ENCODE peak calls at places on chromosomes 4 and X, in five cellular contexts. M is A549, T is prostate gland, A is adrenal gland, H is left ventricle myocardium inferior. Q is an unnamed sample.

GRCh38 chr4:14294611-14295010 is 667.1 kb upstream of the BOD1L1 start:
- DNase-seq in A (no peak), M (no peak), H (no peak), T (no peak), Q (no peak)

GRCh38 chrX:55030490-55031285 is at the start of gene ALAS2:
- DNase-seq in H (no peak), M (no peak), T (no peak), A (no peak), Q (no peak)

GRCh38 chrX:153902388-153902787 is 2.1 kb upstream of the AVPR2 start:
- DNase-seq in A (no peak), T (no peak), M (no peak), H (no peak), Q (no peak)

GRCh38 chrX:81195712-81196111 is 6.0 kb downstream of the HMGN5 start:
- DNase-seq in T (peak; percentile 6), H (peak; percentile 9), M (peak; percentile 13), A (peak; percentile 57), Q (no peak)

GRCh38 chr4:169338246-169338645 is 67.5 kb upstream of the SH3RF1 start:
- DNase-seq in A (no peak), H (no peak), T (no peak), M (no peak), Q (no peak)

GRCh38 chrX:137427061-137427778 is 138.7 kb upstream of the ZIC3 start:
- DNase-seq in M (no peak), H (no peak), A (no peak), T (no peak), Q (no peak)

GRCh38 chrX:17032351-17032750 is 85.9 kb downstream of the REPS2 start:
- DNase-seq in M (peak; percentile 7), T (peak; percentile 17), A (peak; percentile 56), H (no peak), Q (no peak)

GRCh38 chr4:143296397-143297067 is 40.1 kb upstream of the GAB1 start:
- DNase-seq in T (no peak), H (no peak), A (no peak), M (no peak), Q (no peak)

GRCh38 chr4:171812377-171813194 is 618 bp upstream of the GALNTL6 start:
- DNase-seq in M (no peak), T (no peak), H (no peak), A (no peak), Q (peak; percentile 11)

DNA sequence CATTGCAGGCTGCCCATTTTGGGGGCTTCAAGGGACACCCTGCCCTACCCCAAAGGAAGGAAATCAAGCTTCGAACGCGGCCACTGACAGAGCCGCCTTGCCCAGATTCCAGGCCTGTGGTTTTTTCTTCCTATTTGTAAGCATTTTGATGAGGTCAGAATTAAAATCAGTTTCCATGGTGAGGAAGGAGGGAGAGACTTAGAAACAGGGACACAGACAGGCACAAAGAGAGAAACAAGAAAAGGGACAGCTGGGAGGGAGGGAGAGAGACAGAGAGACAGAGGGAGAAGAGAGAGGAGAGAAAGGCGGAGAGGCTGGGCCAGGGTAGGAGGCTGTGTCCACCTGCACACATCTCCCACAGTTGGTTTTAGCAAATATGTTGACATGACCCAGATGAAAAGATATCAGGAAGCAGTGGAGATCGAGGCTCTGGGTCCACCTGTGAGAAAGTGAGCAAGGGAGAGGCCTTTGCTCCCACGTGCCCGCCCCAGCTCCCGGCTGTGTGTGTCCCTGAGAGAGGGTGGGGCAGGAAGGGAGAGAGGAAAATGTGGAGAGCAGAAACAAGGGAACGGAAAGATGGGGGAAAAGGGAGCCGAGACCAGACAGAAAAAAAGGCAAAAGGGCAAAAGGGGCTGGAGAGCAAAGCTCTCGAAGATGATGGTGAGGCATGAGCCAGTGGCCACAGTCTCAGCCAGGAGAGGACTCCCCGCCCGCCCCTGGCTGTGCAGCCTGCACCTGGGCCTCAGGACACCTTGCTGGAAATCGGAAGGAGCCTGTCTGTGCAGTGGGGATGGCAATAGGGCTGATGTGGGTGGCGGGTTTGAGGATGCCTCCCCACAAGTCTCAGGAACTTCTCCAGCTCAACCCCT is 20.6 kb upstream of the MSX1 start:
- DNase-seq in A (no peak), M (no peak), T (no peak), H (no peak), Q (peak; percentile 15)
- H3K27ac ChIP-seq in A (no peak overlapping the region), M (no peak overlapping the region), T (no peak overlapping the region), H (no peak overlapping the region), Q (no peak overlapping the region)

DNA sequence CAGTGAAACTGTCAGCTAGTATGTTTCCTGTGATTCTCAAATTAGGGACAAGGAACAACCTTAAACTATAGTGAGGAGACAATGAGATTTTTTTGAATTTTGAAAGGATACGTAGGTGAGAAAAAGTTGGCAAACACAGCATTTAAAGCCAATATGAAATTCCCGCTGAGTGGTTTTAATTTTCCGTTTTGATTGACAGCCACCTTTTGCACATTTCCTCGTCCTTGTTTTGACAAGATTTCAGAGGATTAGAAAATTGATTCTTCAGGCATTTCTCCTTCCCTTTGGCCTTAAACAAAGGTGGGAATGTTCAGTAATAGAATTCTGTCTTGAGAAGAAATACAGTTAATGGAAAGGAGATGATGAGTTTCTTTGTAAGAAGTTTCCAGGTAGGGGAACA is 52.2 kb downstream of the RAPGEF2 start:
- DNase-seq in H (no peak), T (no peak), A (no peak), M (no peak), Q (no peak)
- H3K4me1 ChIP-seq in H (peaks cover 95% of the 10 kb centered on the region), T (no peaks in the 10 kb centered on the region), A (no peaks in the 10 kb centered on the region), M (no peaks in the 10 kb centered on the region), Q (peaks cover 65% of the 10 kb centered on the region)

GRCh38 chr4:148964456-148964855 is 522.2 kb upstream of the NR3C2 start:
- DNase-seq in T (no peak), H (no peak), M (no peak), A (no peak), Q (no peak)
- H3K27ac ChIP-seq in T (no peak overlapping the region), H (no peak overlapping the region), M (no peak overlapping the region), A (no peak overlapping the region), Q (no peak overlapping the region)

DNA sequence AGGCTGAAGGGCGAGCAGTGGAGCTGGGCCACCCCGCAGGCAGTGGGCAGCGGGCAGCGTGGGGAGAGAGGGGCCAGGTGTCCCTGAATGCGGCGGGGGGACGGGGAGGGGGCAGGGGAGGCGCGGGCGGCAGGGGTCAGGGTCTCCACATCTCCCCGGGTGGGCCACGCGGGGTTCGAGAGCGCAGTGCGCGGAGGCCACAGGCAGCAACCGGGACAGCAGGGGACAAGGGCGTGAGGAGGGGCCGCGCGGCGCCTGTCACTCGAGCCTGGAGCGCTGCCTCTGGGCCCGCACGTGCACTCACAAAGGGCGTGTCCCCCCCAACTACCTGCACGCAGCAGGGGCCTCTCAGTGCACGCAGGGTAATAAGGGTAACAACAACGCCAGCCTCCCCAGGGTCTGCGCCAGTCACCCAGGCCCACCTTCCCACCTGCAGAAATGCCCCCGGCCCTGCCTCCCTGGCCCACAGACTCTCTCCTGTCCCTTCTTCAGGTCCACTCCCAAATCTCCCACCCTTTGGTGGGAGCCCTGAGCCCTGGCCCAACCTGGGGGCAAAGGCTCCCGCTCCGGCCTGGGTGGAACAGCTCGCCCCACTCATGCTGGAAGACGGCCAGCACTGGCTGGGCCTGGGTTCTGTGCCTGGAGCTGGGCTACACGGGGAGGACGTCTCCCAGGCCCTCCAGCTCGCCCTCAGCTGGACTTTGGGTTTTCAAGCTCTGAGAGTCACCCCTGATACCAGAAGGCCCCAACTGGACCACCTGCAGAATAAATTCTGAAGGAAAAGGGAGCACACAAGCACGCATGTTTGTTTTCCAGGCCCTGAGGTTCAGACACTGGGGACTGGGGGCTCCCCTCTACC is 53.2 kb downstream of the ZFYVE28 start:
- DNase-seq in M (no peak), T (no peak), A (no peak), H (no peak), Q (no peak)
- H3K4me1 ChIP-seq in M (no peaks in the 10 kb centered on the region), T (no peaks in the 10 kb centered on the region), A (peaks cover 25% of the 10 kb centered on the region), H (peaks cover 42% of the 10 kb centered on the region), Q (peaks cover 28% of the 10 kb centered on the region)

GRCh38 chr4:74097631-74098550 is 1.1 kb downstream of the CXCL2 start:
- DNase-seq in H (no peak), M (no peak), T (no peak), A (no peak), Q (no peak)
- H3K27ac ChIP-seq in H (peak overlapping the region; percentile 89), M (peak overlapping the region; percentile 96), T (no peak overlapping the region), A (peak overlapping the region; percentile 85), Q (peak overlapping the region; percentile 76)

DNA sequence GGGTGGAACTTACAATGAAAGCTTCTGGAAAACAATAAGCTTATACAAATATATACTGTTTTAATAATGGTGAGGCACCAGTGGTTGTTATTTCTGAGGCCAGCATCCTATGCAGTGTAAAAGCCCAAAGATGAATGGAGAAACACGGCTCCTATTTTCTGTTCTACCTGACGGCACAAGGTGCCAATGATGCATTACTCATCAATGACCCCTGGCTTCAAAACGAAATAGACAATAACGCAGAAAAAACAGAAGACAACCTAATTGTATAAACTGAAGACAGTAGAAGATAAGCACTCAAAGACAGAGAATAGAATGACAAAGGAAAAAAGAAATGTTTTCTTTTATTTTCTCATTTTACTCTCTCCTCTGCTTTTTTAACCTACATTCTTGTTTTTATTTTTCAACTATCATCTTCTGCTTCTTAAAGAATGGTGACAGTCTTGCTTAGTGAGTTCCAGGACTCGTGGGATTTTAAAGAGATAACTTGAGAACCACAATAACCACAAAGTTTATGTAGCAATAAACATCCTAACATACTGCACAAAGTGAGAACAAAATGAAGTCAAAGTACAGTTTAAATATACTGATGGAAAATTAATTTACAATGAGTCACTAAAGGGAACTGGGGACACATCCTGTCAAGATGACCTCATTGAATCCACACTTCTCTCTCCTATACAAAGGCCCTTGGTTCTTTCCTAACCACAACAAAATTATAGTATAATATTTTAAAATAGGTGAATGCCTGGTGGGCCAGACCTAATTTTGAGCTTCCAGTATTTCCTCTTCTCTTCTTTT is 169.8 kb downstream of the BTC start:
- DNase-seq in M (peak; percentile 32), H (no peak), T (no peak), A (no peak), Q (no peak)
- H3K4me1 ChIP-seq in M (peaks cover 90% of the 10 kb centered on the region), H (peaks cover 23% of the 10 kb centered on the region), T (no peaks in the 10 kb centered on the region), A (no peaks in the 10 kb centered on the region), Q (no peaks in the 10 kb centered on the region)

GRCh38 chr4:102687373-102687981 is 73.3 kb downstream of the MANBA start:
- DNase-seq in A (no peak), H (no peak), M (peak; percentile 1), T (no peak), Q (no peak)
- H3K27ac ChIP-seq in A (no peak overlapping the region), H (no peak overlapping the region), M (peak overlapping the region; percentile 59), T (no peak overlapping the region), Q (no peak overlapping the region)

GRCh38 chr4:88614058-88614457 is 21.8 kb downstream of the HERC3 start:
- DNase-seq in M (no peak), T (no peak), H (no peak), A (no peak), Q (no peak)
- H3K4me1 ChIP-seq in M (peaks cover 64% of the 10 kb centered on the region), T (peaks cover 14% of the 10 kb centered on the region), H (peaks cover 97% of the 10 kb centered on the region), A (peaks cover 4% of the 10 kb centered on the region), Q (peaks cover 86% of the 10 kb centered on the region)

GRCh38 chrX:107733686-107734085 is 41.9 kb downstream of the TSC22D3 start:
- DNase-seq in M (no peak), H (no peak), T (no peak), A (no peak), Q (no peak)
- H3K27ac ChIP-seq in M (peak overlapping the region; percentile 1), H (peak overlapping the region; percentile 80), T (peak overlapping the region; percentile 51), A (peak overlapping the region; percentile 41), Q (peak overlapping the region; percentile 41)

Q was measured in psoas muscle.